ENCODE peak calls at places on chromosomes 2 and 18, in seven cellular contexts. E is K562, P is HCT116, V is H1, Q is HepG2, D is GM12878, C is SK-N-SH. I is an unnamed sample.
A peak's percentile ranks its signal among the peaks of the same experiment; 100 is the strongest.

GRCh38 chr2:230912046-230912445 is 13.0 kb downstream of the GPR55 start:
- DNase-seq in E (no peak), P (no peak), V (no peak), Q (no peak), D (no peak), C (no peak), I (no peak)

GRCh38 chr18:21074336-21075323 is 37.0 kb downstream of the ROCK1 start:
- DNase-seq in E (no peak), P (peak; percentile 2), V (no peak), Q (no peak), D (no peak), C (no peak), I (peak; percentile 18)

GRCh38 chr2:185393091-185393490 is 345.5 kb upstream of the FSIP2 start:
- DNase-seq in E (no peak), P (no peak), V (no peak), Q (no peak), D (no peak), C (no peak), I (no peak)

GRCh38 chr18:55861266-55861665 is 273.3 kb upstream of the TCF4 start:
- DNase-seq in E (no peak), P (no peak), V (no peak), Q (no peak), D (no peak), C (no peak), I (peak; percentile 58)

GRCh38 chr2:234377761-234378341 is 119.0 kb downstream of the ARL4C start:
- DNase-seq in E (no peak), P (no peak), V (no peak), Q (no peak), D (no peak), C (no peak), I (no peak)

GRCh38 chr2:211144078-211144477 is 587.7 kb downstream of the CPS1 start:
- DNase-seq in E (no peak), P (peak; percentile 7), V (no peak), Q (no peak), D (no peak), C (no peak), I (no peak)

GRCh38 chr2:148814853-148815419 is 60.1 kb upstream of the KIF5C start:
- DNase-seq in E (no peak), P (no peak), V (peak; percentile 26), Q (no peak), D (no peak), C (no peak), I (no peak)

GRCh38 chr2:136128905-136129304 is 11.0 kb upstream of the CXCR4 start:
- DNase-seq in E (no peak), P (no peak), V (no peak), Q (peak; percentile 26), D (no peak), C (no peak), I (no peak)

GRCh38 chr18:78221496-78221895 is 758.1 kb upstream of the SALL3 start:
- DNase-seq in E (no peak), P (no peak), V (no peak), Q (no peak), D (no peak), C (no peak), I (no peak)

GRCh38 chr2:145740302-145740701 is 1220.4 kb upstream of the ZEB2 start:
- DNase-seq in E (no peak), P (no peak), V (no peak), Q (no peak), D (no peak), C (no peak), I (no peak)

GRCh38 chr2:86239326-86239725 is 40.1 kb downstream of the MRPL35 start:
- DNase-seq in E (no peak), P (no peak), V (no peak), Q (no peak), D (no peak), C (no peak), I (no peak)

GRCh38 chr2:69292326-69292725 is 94.7 kb downstream of the GFPT1 start:
- DNase-seq in E (no peak), P (no peak), V (no peak), Q (no peak), D (no peak), C (no peak), I (no peak)

GRCh38 chr2:75607988-75608683 is 38.4 kb upstream of the MRPL19 start:
- DNase-seq in E (no peak), P (no peak), V (no peak), Q (peak; percentile 49), D (no peak), C (no peak), I (no peak)

GRCh38 chr18:3122851-3123250 is 96.9 kb downstream of the MYOM1 start:
- DNase-seq in E (no peak), P (no peak), V (no peak), Q (no peak), D (no peak), C (no peak), I (no peak)

GRCh38 chr2:191601060-191601459 is 76.9 kb upstream of the NABP1 start:
- DNase-seq in E (no peak), P (no peak), V (no peak), Q (peak; percentile 15), D (no peak), C (no peak), I (no peak)

GRCh38 chr2:65231121-65231520 is 3.5 kb downstream of the ACTR2 start:
- DNase-seq in E (no peak), P (no peak), V (no peak), Q (no peak), D (no peak), C (no peak), I (no peak)

GRCh38 chr2:161327582-161327981 is 19.4 kb downstream of the PSMD14 start:
- DNase-seq in E (no peak), P (no peak), V (no peak), Q (no peak), D (no peak), C (no peak), I (no peak)

GRCh38 chr2:120262761-120263428 is 10.2 kb downstream of the RALB start:
- DNase-seq in E (peak; percentile 40), P (no peak), V (no peak), Q (no peak), D (no peak), C (no peak), I (no peak)
- TF ChIP-seq JUND in E (peak; percentile 83), P (no peak), V (no peak), Q (no peak), D (no peak), C (no peak), I (no peak)

GRCh38 chr18:59488899-59489298 is 129.8 kb upstream of the LMAN1 start:
- DNase-seq in E (no peak), P (no peak), V (no peak), Q (no peak), D (no peak), C (no peak), I (no peak)
- TF ChIP-seq JUND in E (no peak), P (no peak), V (no peak), Q (no peak), D (no peak), C (no peak), I (no peak)

DNA sequence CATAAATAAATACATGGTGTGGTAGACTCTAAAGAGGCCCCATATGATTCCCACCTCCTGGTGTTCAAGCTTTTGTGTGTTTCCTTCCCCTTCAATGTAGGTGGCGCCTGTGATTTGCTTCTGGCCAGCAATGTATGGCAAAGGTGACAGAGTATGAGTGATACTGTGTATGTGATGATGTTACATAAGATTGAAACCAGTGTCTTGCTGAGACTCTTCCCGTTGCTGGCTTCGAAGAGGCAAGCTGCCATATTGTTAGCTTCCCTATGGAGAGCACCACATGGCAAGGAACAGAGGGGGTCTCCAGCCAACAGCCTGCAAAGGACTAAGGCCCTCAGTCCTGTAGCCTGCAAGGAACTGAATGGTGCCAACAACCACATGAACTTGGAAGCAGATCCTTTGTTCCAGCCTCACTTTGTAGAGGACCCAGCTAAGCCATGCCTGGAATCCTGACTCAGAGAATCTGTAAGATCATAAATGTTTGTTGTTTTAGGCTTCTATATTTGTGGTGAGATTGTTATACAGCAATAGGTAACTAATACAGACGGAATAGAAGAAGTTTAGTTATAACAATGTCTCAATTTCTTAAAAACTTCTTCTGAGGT is 1.7 kb upstream of the SMAD4 start:
- DNase-seq in E (no peak), P (peak; percentile 16), V (no peak), Q (peak; percentile 65), D (no peak), C (no peak), I (no peak)
- TF ChIP-seq JUND in E (no peak), P (no peak), V (no peak), Q (no peak), D (no peak), C (no peak), I (no peak)

GRCh38 chr2:225013432-225014048 is 28.7 kb downstream of the DOCK10 start:
- DNase-seq in E (no peak), P (no peak), V (no peak), Q (no peak), D (no peak), C (no peak), I (no peak)
- TF ChIP-seq JUND in E (no peak), P (no peak), V (no peak), Q (no peak), D (no peak), C (no peak), I (no peak)

GRCh38 chr2:240422683-240423329 is 12.7 kb upstream of the GPC1 start:
- DNase-seq in E (no peak), P (no peak), V (no peak), Q (no peak), D (no peak), C (no peak), I (no peak)

GRCh38 chr2:240423788-240424191 is 11.7 kb upstream of the GPC1 start:
- DNase-seq in E (no peak), P (no peak), V (no peak), Q (no peak), D (no peak), C (no peak), I (no peak)

GRCh38 chr2:240425236-240425615 is 10.2 kb upstream of the GPC1 start:
- DNase-seq in E (no peak), P (no peak), V (no peak), Q (no peak), D (no peak), C (no peak), I (no peak)

GRCh38 chr2:240425697-240426096 is 9.8 kb upstream of the GPC1 start:
- DNase-seq in E (no peak), P (no peak), V (no peak), Q (no peak), D (no peak), C (no peak), I (no peak)

DNA sequence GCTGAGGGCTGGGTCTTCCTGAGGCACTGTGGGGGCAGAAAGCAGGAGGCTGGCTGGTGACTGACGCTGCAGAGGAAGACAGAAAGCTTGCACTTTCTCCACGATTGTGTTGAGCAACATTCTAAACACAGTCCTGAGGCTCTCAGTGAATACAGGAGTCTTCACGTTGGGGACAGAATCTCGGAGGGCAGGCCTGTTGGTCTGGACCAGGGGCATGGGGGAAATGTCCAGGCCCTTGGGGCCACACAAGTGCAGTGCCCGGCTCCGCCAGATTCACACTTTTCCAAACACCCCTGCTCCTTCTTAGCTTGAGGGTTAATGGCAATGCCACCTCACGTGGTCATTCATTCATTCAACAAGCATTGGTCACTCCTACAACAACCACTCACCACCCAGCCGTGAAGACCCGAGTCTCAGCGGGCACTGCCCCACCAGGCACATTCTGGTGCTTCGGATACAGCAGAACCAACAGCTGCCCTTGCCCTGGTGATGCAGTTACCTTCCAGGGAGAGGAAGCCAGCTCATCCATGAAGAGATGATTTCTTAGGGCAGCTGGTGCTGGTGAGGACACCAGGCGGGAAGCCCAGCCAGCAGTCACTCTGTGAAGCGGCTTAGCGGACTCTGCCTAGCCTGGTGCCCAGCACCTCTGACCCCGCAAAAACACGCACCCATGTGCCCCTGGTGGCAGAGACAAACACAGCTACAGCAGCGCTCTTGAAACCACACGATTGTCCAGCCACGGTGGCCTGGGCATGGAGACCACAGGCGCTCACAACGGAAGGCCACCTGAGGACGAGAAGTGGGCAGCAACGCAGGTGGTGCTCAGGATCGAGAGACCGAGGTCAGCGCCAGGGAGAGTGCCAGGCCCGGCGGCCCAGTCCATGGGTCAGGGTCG is 10.9 kb upstream of the GPC1 start:
- DNase-seq in E (no peak), P (no peak), V (no peak), Q (no peak), D (no peak), C (no peak), I (no peak)
- TF ChIP-seq JUND in E (no peak), P (no peak), V (no peak), Q (no peak), D (no peak), C (no peak), I (no peak)

I was measured in T47D.